ENCODE peak calls at places on chromosomes 1 and 21, in six cellular contexts. One of them, this sample, is unnamed.

GRCh38 chr21:34846601-34847112 is 177.9 kb downstream of the CLIC6 start:
- DNase-seq in astrocyte of the spinal cord: peak
- DNase-seq in epithelial cell of esophagus: peak
- DNase-seq in heart left ventricle: no peak
- DNase-seq in GM12878: no peak
- DNase-seq in fibroblast of the aortic adventitia: peak
- DNase-seq in this sample: no peak

GRCh38 chr1:156251527-156251926 is 3.7 kb upstream of the PAQR6 start:
- DNase-seq in astrocyte of the spinal cord: no peak
- DNase-seq in epithelial cell of esophagus: no peak
- DNase-seq in heart left ventricle: peak
- DNase-seq in GM12878: no peak
- DNase-seq in fibroblast of the aortic adventitia: no peak
- DNase-seq in this sample: no peak

GRCh38 chr1:228048659-228049333 is 33.7 kb upstream of the ARF1 start:
- DNase-seq in astrocyte of the spinal cord: no peak
- DNase-seq in epithelial cell of esophagus: no peak
- DNase-seq in heart left ventricle: no peak
- DNase-seq in GM12878: no peak
- DNase-seq in fibroblast of the aortic adventitia: no peak
- DNase-seq in this sample: no peak

GRCh38 chr1:157390646-157391045 is 161.7 kb downstream of the FCRL5 start:
- DNase-seq in astrocyte of the spinal cord: peak
- DNase-seq in epithelial cell of esophagus: peak
- DNase-seq in heart left ventricle: no peak
- DNase-seq in GM12878: no peak
- DNase-seq in fibroblast of the aortic adventitia: peak
- DNase-seq in this sample: no peak

GRCh38 chr1:151494741-151495281 is 16.4 kb upstream of the CGN start:
- DNase-seq in astrocyte of the spinal cord: peak
- DNase-seq in epithelial cell of esophagus: peak
- DNase-seq in heart left ventricle: no peak
- DNase-seq in GM12878: no peak
- DNase-seq in fibroblast of the aortic adventitia: peak
- DNase-seq in this sample: no peak

GRCh38 chr1:157438236-157439012 is 113.9 kb downstream of the FCRL5 start:
- DNase-seq in astrocyte of the spinal cord: peak
- DNase-seq in epithelial cell of esophagus: peak
- DNase-seq in heart left ventricle: no peak
- DNase-seq in GM12878: no peak
- DNase-seq in fibroblast of the aortic adventitia: peak
- DNase-seq in this sample: no peak

GRCh38 chr1:11563560-11564069 is 84.7 kb downstream of the DISP3 start:
- DNase-seq in astrocyte of the spinal cord: no peak
- DNase-seq in epithelial cell of esophagus: peak
- DNase-seq in heart left ventricle: no peak
- DNase-seq in GM12878: no peak
- DNase-seq in fibroblast of the aortic adventitia: peak
- DNase-seq in this sample: no peak

GRCh38 chr1:240350910-240351331 is 259.2 kb downstream of the FMN2 start:
- DNase-seq in astrocyte of the spinal cord: peak
- DNase-seq in epithelial cell of esophagus: peak
- DNase-seq in heart left ventricle: no peak
- DNase-seq in GM12878: no peak
- DNase-seq in fibroblast of the aortic adventitia: peak
- DNase-seq in this sample: no peak

GRCh38 chr1:204255966-204256365 is 42.2 kb upstream of the GOLT1A start:
- DNase-seq in astrocyte of the spinal cord: no peak
- DNase-seq in epithelial cell of esophagus: peak
- DNase-seq in heart left ventricle: no peak
- DNase-seq in GM12878: no peak
- DNase-seq in fibroblast of the aortic adventitia: peak
- DNase-seq in this sample: no peak

GRCh38 chr1:31371121-31371520 is 1.8 kb downstream of the FABP3 start:
- DNase-seq in astrocyte of the spinal cord: no peak
- DNase-seq in epithelial cell of esophagus: no peak
- DNase-seq in heart left ventricle: no peak
- DNase-seq in GM12878: no peak
- DNase-seq in fibroblast of the aortic adventitia: no peak
- DNase-seq in this sample: no peak
- H3K4me3 ChIP-seq in astrocyte of the spinal cord: no peak
- H3K4me3 ChIP-seq in epithelial cell of esophagus: no peak
- H3K4me3 ChIP-seq in heart left ventricle: peak
- H3K4me3 ChIP-seq in GM12878: no peak
- H3K4me3 ChIP-seq in fibroblast of the aortic adventitia: peak
- H3K4me3 ChIP-seq in this sample: no peak

GRCh38 chr21:38129711-38130110 is 127.1 kb upstream of the KCNJ15 start:
- DNase-seq in astrocyte of the spinal cord: no peak
- DNase-seq in epithelial cell of esophagus: no peak
- DNase-seq in heart left ventricle: no peak
- DNase-seq in GM12878: no peak
- DNase-seq in fibroblast of the aortic adventitia: no peak
- DNase-seq in this sample: no peak
- H3K4me3 ChIP-seq in astrocyte of the spinal cord: no peak
- H3K4me3 ChIP-seq in epithelial cell of esophagus: no peak
- H3K4me3 ChIP-seq in heart left ventricle: no peak
- H3K4me3 ChIP-seq in GM12878: no peak
- H3K4me3 ChIP-seq in fibroblast of the aortic adventitia: no peak
- H3K4me3 ChIP-seq in this sample: no peak

DNA sequence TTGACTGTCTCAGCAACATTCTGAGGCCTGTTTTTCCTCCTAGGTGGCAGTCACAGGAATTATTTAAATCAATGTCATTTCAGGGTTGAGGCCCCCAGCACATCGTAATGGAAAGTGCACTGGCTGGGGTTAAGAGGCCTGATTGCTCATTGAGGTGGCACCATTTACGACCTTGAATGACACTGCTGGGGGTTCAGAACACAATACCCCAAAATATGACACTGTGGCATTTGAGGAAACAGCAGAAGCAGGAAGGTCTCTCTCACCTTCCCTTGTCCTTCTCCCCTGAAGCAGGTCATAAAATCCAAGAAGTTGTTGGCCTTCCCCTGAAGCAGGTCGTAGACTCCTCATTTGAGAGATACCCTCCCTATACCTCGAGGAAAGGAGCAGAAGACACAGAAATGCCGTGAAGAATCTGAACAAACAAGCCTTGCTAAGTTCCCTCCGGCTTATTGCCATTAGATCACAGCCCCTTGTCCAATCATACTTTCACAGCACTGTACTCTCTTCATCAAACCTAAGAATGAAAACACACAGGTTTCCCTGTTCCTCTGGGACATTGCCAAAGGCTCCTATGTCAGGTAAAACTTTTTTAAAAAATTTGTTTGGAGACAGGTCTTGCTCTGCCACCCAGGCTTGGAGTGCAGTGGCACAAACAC is 71.3 kb downstream of the S1PR1 start:
- DNase-seq in astrocyte of the spinal cord: no peak
- DNase-seq in epithelial cell of esophagus: no peak
- DNase-seq in heart left ventricle: no peak
- DNase-seq in GM12878: no peak
- DNase-seq in fibroblast of the aortic adventitia: no peak
- DNase-seq in this sample: no peak
- H3K4me3 ChIP-seq in astrocyte of the spinal cord: no peak
- H3K4me3 ChIP-seq in epithelial cell of esophagus: no peak
- H3K4me3 ChIP-seq in heart left ventricle: no peak
- H3K4me3 ChIP-seq in GM12878: peak
- H3K4me3 ChIP-seq in fibroblast of the aortic adventitia: no peak
- H3K4me3 ChIP-seq in this sample: no peak

DNA sequence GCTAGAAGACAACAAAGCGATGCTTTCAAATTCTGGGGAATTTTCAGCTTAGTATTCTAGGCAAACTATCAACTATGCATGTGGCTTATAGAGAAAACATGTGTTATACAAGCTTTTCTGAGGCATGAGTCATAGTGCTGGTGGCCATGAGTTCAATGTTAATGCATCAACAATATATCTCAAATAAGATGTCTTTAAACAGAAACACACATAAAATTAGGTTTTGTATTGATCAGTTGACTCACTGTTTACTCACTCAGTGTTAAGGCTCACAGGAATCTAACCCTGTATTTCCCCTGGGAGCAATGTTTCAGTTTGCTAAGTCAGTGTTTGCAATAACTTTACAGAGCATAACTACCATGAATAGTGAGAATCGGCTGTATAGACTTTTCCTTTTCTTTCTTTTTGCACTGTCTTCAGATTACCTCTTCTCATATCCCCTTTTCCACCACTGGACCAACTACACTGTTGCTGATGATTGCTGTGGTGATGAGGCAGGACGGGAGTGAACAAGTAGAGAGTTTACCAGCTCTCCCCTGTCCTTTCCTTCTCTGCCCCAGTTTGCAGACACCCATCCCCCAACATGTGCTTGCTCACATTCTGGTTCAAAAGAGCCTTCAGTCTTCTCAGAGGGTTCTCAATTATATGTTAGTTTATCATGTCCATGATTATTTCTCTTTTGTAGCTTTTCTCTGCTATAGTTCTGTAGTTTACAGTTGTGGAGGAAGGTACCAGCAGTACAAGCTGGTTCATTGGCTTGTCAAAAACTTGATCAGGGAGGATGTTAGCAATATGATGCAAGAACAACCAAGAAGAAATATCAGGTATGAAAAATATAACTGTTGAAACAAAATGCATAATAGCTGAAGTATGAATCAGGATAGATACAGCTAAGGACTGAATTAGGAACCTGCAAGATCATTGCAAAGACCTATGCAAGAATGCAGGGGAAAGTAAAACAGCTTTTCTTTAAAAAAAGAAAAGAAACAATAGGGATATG is 23.9 kb downstream of the CD2 start:
- DNase-seq in astrocyte of the spinal cord: peak
- DNase-seq in epithelial cell of esophagus: peak
- DNase-seq in heart left ventricle: no peak
- DNase-seq in GM12878: no peak
- DNase-seq in fibroblast of the aortic adventitia: peak
- DNase-seq in this sample: no peak
- H3K4me3 ChIP-seq in astrocyte of the spinal cord: no peak
- H3K4me3 ChIP-seq in epithelial cell of esophagus: no peak
- H3K4me3 ChIP-seq in heart left ventricle: no peak
- H3K4me3 ChIP-seq in GM12878: no peak
- H3K4me3 ChIP-seq in fibroblast of the aortic adventitia: no peak
- H3K4me3 ChIP-seq in this sample: no peak